ENCODE peak calls at places on chromosome 2, in eight cellular contexts. A is NB4, W is GM04504, X is NCI-H748 treated with DMSO at 0.1 percent for 48 hours, Y is neural progenitor cell, I is esophagus squamous epithelium, J is activated gamma-delta T cell treated with Interleukin-2 at 50 U/mL for 16 hours, E is OCI-LY7. L is an unnamed sample.

GRCh38 chr2:100903534-100904258 is 83.8 kb downstream of the NPAS2 start:
- DNase-seq in J (no peak), X (no peak), Y (peak), E (no peak), A (no peak), I (no peak), W (no peak), L (no peak)

GRCh38 chr2:172953970-172954852 is 121.4 kb upstream of the MAP3K20 start:
- DNase-seq in A (no peak), Y (no peak), E (no peak), I (no peak), X (no peak), J (no peak), W (no peak), L (no peak)

GRCh38 chr2:23530121-23530908 is 145.3 kb downstream of the KLHL29 start:
- DNase-seq in Y (no peak), A (no peak), X (peak), I (no peak), W (no peak), J (no peak), E (no peak), L (no peak)

GRCh38 chr2:120920438-120920814 is 184.8 kb downstream of the GLI2 start:
- DNase-seq in A (no peak), E (no peak), Y (no peak), I (no peak), X (no peak), J (no peak), W (no peak), L (no peak)

GRCh38 chr2:196925445-196925767 is 1.1 kb downstream of the PGAP1 start:
- DNase-seq in J (no peak), E (no peak), X (peak), I (no peak), A (no peak), Y (peak), W (no peak), L (no peak)

GRCh38 chr2:217471329-217471728 is 531.5 kb downstream of the TNS1 start:
- DNase-seq in W (no peak), X (no peak), A (no peak), Y (no peak), J (no peak), E (no peak), I (no peak), L (no peak)

GRCh38 chr2:230685165-230685560 is 27.5 kb upstream of the CAB39 start:
- DNase-seq in W (no peak), I (no peak), A (no peak), E (no peak), X (no peak), J (no peak), Y (no peak), L (no peak)

GRCh38 chr2:218871345-218872302 is 9.0 kb upstream of the WNT10A start:
- DNase-seq in X (no peak), J (no peak), W (no peak), A (no peak), E (no peak), Y (no peak), I (no peak), L (no peak)

GRCh38 chr2:172196768-172197322 is 94.1 kb upstream of the DLX2 start:
- DNase-seq in W (peak), E (no peak), X (no peak), J (no peak), Y (no peak), A (peak), I (no peak), L (no peak)

GRCh38 chr2:216842634-216843033 is 17.2 kb downstream of the TNP1 start:
- DNase-seq in I (no peak), A (no peak), E (no peak), J (no peak), Y (no peak), X (no peak), W (peak), L (no peak)

GRCh38 chr2:174985624-174986023 is 19.6 kb downstream of the CHN1 start:
- DNase-seq in X (no peak), I (no peak), A (peak), E (no peak), W (no peak), J (no peak), Y (peak), L (no peak)

GRCh38 chr2:231621051-231621879 is 28.6 kb downstream of the TEX44 start:
- DNase-seq in Y (peak), A (no peak), W (no peak), I (no peak), E (no peak), J (no peak), X (no peak), L (peak)

GRCh38 chr2:80546766-80547165 is 242.2 kb upstream of the LRRTM1 start:
- DNase-seq in Y (no peak), I (no peak), X (no peak), A (no peak), W (no peak), E (no peak), J (no peak), L (peak)

GRCh38 chr2:7867858-7868257 is 814.0 kb upstream of the ID2 start:
- DNase-seq in Y (no peak), W (no peak), X (no peak), J (no peak), I (no peak), E (peak), A (peak), L (no peak)

GRCh38 chr2:69159988-69160387 is 147.0 kb downstream of the ANTXR1 start:
- DNase-seq in E (no peak), A (no peak), I (no peak), X (no peak), W (no peak), Y (peak), J (no peak), L (peak)

GRCh38 chr2:81576713-81577112 is 1272.2 kb upstream of the LRRTM1 start:
- DNase-seq in W (no peak), I (no peak), X (no peak), E (no peak), J (no peak), Y (no peak), A (no peak), L (no peak)

GRCh38 chr2:224395646-224396390 is 6.1 kb downstream of the FAM124B start:
- DNase-seq in W (no peak), I (no peak), E (no peak), X (no peak), J (no peak), Y (no peak), A (no peak), L (no peak)

GRCh38 chr2:80703532-80703931 is 399.0 kb upstream of the LRRTM1 start:
- DNase-seq in A (no peak), J (no peak), Y (peak), W (no peak), I (no peak), X (no peak), E (no peak), L (no peak)

GRCh38 chr2:104857262-104858221 is 3.6 kb downstream of the POU3F3 start:
- DNase-seq in Y (peak), J (no peak), E (no peak), W (no peak), I (no peak), X (no peak), A (no peak), L (peak)

GRCh38 chr2:1806254-1806653 is 61.9 kb upstream of the PXDN start:
- DNase-seq in X (no peak), Y (no peak), W (no peak), J (no peak), I (no peak), E (no peak), A (no peak), L (no peak)

GRCh38 chr2:112480540-112481049 is 1.4 kb upstream of the TTL start:
- DNase-seq in J (peak), X (no peak), Y (peak), A (no peak), W (no peak), E (no peak), I (no peak), L (no peak)

GRCh38 chr2:15667579-15668556 is 76.2 kb downstream of the DDX1 start:
- DNase-seq in E (no peak), A (no peak), X (no peak), Y (no peak), W (no peak), I (no peak), J (no peak), L (no peak)

GRCh38 chr2:82182270-82182669 is 1877.7 kb upstream of the LRRTM1 start:
- DNase-seq in W (no peak), J (no peak), Y (no peak), X (no peak), E (no peak), I (no peak), A (no peak), L (no peak)

GRCh38 chr2:159129807-159130206 is 156.7 kb downstream of the WDSUB1 start:
- DNase-seq in E (no peak), X (no peak), J (no peak), W (no peak), A (no peak), Y (no peak), I (no peak), L (no peak)

GRCh38 chr2:47046271-47046670 is 108.8 kb downstream of the STPG4 start:
- DNase-seq in W (no peak), I (no peak), X (no peak), A (no peak), Y (peak), J (no peak), E (no peak), L (no peak)

GRCh38 chr2:176091329-176092258 is 927 bp upstream of the HOXD13 start:
- DNase-seq in E (no peak), J (no peak), A (no peak), Y (no peak), X (no peak), W (no peak), I (no peak), L (no peak)

GRCh38 chr2:100194951-100195350 is 52.6 kb upstream of the AFF3 start:
- DNase-seq in X (no peak), W (no peak), E (no peak), Y (no peak), I (no peak), A (no peak), J (no peak), L (no peak)

GRCh38 chr2:979286-979928 is 28.8 kb downstream of the SNTG2 start:
- DNase-seq in I (no peak), Y (no peak), X (no peak), J (no peak), E (peak), A (no peak), W (no peak), L (no peak)

GRCh38 chr2:39570130-39570555 is 95.6 kb upstream of the TMEM178A start:
- DNase-seq in E (no peak), A (no peak), W (no peak), I (no peak), J (no peak), Y (no peak), X (no peak), L (no peak)

GRCh38 chr2:10279946-10280463 is 22.7 kb upstream of the HPCAL1 start:
- DNase-seq in J (no peak), W (no peak), Y (no peak), I (no peak), X (no peak), E (no peak), A (no peak), L (no peak)

GRCh38 chr2:169476459-169476858 is 2.8 kb upstream of the BBS5 start:
- DNase-seq in E (no peak), J (no peak), A (no peak), X (no peak), Y (no peak), W (no peak), I (no peak), L (no peak)

GRCh38 chr2:47488870-47489584 is 86.1 kb downstream of the MSH2 start:
- DNase-seq in J (no peak), I (no peak), W (peak), E (no peak), X (no peak), Y (no peak), A (no peak), L (no peak)

GRCh38 chr2:222281495-222281894 is 17.3 kb downstream of the PAX3 start:
- DNase-seq in J (no peak), I (no peak), X (no peak), W (no peak), E (no peak), A (no peak), Y (no peak), L (no peak)

GRCh38 chr2:128503358-128504241 is 184.9 kb upstream of the HS6ST1 start:
- DNase-seq in E (no peak), J (no peak), Y (no peak), W (no peak), X (no peak), A (no peak), I (no peak), L (no peak)

GRCh38 chr2:174873457-174873856 is 109.2 kb upstream of the CHRNA1 start:
- DNase-seq in E (no peak), J (no peak), I (no peak), A (no peak), X (no peak), W (peak), Y (peak), L (no peak)

GRCh38 chr2:238684362-238685326 is 163.2 kb upstream of the TWIST2 start:
- DNase-seq in E (no peak), J (no peak), A (peak), W (peak), Y (no peak), X (no peak), I (no peak), L (no peak)

GRCh38 chr2:191436368-191437055 is 191.3 kb downstream of the MYO1B start:
- DNase-seq in E (no peak), W (no peak), J (no peak), Y (no peak), X (no peak), I (no peak), A (peak), L (no peak)

GRCh38 chr2:165274698-165275097 is 35.5 kb downstream of the SCN2A start:
- DNase-seq in Y (no peak), J (no peak), W (no peak), E (no peak), X (no peak), A (no peak), I (no peak), L (no peak)